ENCODE peak calls at places on chromosomes 12 and 14, in four cellular contexts. One of them, this sample, is unnamed.
A peak's percentile ranks its signal among the peaks of the same experiment; 100 is the strongest.

GRCh38 chr12:15443611-15444010 is 121.3 kb downstream of the PTPRO start:
- DNase-seq in HepG2: no peak
- DNase-seq in H1: no peak
- DNase-seq in GM12878: no peak
- DNase-seq in this sample: no peak

GRCh38 chr12:71282020-71282419 is 124.2 kb upstream of the TSPAN8 start:
- DNase-seq in H1: no peak
- DNase-seq in GM12878: no peak
- DNase-seq in HepG2: no peak
- DNase-seq in this sample: no peak

GRCh38 chr12:29167410-29167809 is 18.3 kb downstream of the FAR2 start:
- DNase-seq in GM12878: no peak
- DNase-seq in H1: no peak
- DNase-seq in HepG2: no peak
- DNase-seq in this sample: no peak

GRCh38 chr12:10901427-10901826 is 7.9 kb downstream of the TAS2R13 start:
- DNase-seq in HepG2: peak; percentile 34
- DNase-seq in GM12878: no peak
- DNase-seq in H1: no peak
- DNase-seq in this sample: peak; percentile 38

GRCh38 chr12:124847675-124848074 is 16.0 kb downstream of the SCARB1 start:
- DNase-seq in H1: no peak
- DNase-seq in GM12878: no peak
- DNase-seq in HepG2: peak; percentile 63
- DNase-seq in this sample: no peak

GRCh38 chr14:89388853-89389252 is 28.2 kb downstream of the FOXN3 start:
- DNase-seq in GM12878: no peak
- DNase-seq in HepG2: no peak
- DNase-seq in H1: no peak
- DNase-seq in this sample: no peak

GRCh38 chr12:6869049-6870021 is 2.0 kb downstream of the TPI1 start:
- DNase-seq in HepG2: peak; percentile 77
- DNase-seq in H1: peak; percentile 97
- DNase-seq in GM12878: peak; percentile 27
- DNase-seq in this sample: peak; percentile 66

GRCh38 chr12:93803408-93803807 is 126.2 kb downstream of the CRADD start:
- DNase-seq in H1: no peak
- DNase-seq in HepG2: no peak
- DNase-seq in GM12878: no peak
- DNase-seq in this sample: no peak

DNA sequence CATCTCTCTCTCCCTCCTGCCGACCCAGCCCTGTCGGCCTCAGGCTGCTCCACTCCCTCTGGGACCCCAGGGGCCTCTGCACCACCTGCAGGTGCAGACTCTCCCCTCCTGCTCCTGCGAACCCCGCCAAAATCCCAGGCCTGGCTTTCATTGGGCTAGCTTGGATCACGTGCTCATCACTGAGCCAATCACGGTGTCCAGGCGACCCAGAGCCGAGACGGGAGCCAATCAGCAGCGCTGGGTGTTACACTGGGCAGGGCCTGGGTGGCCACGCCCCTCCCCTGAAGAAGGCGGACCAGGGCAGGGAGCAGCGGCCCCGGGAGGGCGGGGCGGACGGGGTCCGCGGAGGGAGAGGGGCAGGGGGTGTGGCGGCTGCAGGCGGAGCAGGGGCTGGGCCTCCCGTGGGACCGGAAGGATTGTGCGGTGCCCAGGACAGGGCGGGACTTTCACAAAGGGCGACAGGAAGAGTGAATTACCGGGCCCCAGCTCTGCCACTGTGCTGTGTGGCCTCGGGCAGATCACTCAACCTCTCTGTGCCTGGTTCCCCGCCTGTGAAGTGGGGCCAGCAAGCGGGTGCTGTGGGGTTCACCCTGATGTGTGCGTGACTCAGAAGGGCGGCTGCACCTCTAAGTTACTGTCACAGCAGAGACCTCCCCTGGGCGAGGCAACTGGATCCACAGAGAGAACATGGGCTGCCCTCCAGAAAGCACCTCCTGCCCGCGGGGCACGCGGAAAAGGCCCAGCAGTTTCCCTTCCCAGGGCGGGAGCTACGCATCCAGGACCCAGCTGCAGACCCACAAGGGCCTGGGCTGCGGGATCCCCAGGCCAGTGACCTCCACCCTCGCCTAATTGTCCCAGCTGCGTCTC is 66.5 kb upstream of the FBRSL1 start:
- DNase-seq in GM12878: no peak
- DNase-seq in H1: no peak
- DNase-seq in HepG2: peak; percentile 23
- DNase-seq in this sample: peak; percentile 70
- TF ChIP-seq HDAC6 in GM12878: no peak
- TF ChIP-seq HDAC6 in H1: no peak
- TF ChIP-seq HDAC6 in HepG2: no peak
- TF ChIP-seq HDAC6 in this sample: no peak

GRCh38 chr12:104352106-104352713 is 48.7 kb downstream of the EID3 start:
- DNase-seq in H1: peak; percentile 29
- DNase-seq in HepG2: no peak
- DNase-seq in GM12878: no peak
- DNase-seq in this sample: no peak
- TF ChIP-seq HDAC6 in H1: no peak
- TF ChIP-seq HDAC6 in HepG2: no peak
- TF ChIP-seq HDAC6 in GM12878: no peak
- TF ChIP-seq HDAC6 in this sample: no peak

GRCh38 chr12:23482571-23482970 is 466.9 kb downstream of the SOX5 start:
- DNase-seq in HepG2: no peak
- DNase-seq in H1: no peak
- DNase-seq in GM12878: no peak
- DNase-seq in this sample: no peak
- TF ChIP-seq HDAC6 in HepG2: no peak
- TF ChIP-seq HDAC6 in H1: no peak
- TF ChIP-seq HDAC6 in GM12878: no peak
- TF ChIP-seq HDAC6 in this sample: no peak

DNA sequence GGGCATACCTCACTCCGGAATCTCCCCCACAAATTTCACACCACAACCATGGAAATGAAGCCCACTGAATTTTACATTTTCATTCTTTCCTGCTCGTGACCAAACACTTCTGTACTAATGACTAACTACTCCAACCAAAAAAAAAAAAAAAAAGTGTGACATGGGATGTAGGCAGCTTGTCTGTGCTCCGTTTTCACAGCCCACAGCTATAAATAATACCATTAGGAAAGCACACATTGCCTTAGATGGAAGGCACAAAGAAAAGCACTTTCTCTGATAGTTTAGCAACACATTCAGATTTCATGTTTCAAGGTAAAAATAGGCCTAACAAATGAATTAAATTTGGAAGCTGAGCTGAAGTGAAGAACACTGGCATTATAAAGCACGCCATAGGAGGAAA is 42.5 kb downstream of the DUSP6 start:
- DNase-seq in H1: no peak
- DNase-seq in GM12878: no peak
- DNase-seq in HepG2: no peak
- DNase-seq in this sample: no peak
- TF ChIP-seq HDAC6 in H1: no peak
- TF ChIP-seq HDAC6 in GM12878: no peak
- TF ChIP-seq HDAC6 in HepG2: no peak
- TF ChIP-seq HDAC6 in this sample: no peak

DNA sequence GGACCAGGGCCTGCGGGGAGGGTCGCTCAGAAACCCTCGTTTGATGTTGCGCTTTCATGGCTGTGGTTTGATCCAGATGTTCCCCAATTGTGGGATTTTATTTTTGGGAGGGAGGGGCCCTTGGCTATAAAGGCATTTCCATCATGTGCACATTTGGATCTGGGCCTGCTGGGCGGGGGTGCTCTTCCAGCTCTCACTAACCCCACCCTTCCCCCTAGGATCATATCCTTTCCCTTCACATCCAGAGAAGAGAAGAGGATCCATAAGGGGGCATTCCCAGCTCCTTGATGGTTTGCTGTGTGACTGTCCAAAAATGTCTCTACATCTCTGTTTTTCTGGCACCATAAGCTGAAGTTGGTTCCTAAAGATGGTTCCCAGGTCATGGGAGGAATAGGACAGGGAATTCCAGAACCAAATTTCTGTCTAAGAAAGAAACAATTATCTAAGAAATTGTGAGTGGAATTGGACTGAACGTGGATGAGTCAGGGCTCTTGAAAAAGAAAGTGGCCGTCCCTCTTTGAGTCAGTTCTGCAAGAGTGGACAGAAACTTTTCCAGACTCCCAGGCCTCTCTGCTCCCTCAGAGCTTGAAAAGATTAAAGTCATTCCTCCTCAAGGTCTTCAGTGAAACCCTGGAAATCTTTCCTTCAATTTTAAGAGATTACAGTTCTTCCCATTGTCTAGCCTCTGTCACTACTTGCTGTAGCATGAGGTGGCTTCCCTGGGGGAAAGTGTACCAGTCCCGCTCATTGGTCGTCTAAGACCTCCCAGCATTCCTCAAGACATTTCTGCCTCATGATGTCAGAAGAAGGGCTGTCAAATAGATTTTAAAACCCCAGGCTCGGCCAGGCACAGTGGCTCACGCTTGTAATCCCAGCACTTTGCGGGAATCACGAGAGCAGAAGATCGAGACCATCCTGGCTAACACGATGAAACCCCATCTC is 47.0 kb downstream of the SMUG1 start:
- DNase-seq in GM12878: no peak
- DNase-seq in H1: no peak
- DNase-seq in HepG2: no peak
- DNase-seq in this sample: no peak
- TF ChIP-seq HDAC6 in GM12878: no peak
- TF ChIP-seq HDAC6 in H1: no peak
- TF ChIP-seq HDAC6 in HepG2: no peak
- TF ChIP-seq HDAC6 in this sample: no peak

GRCh38 chr14:65231286-65231980 is 129.1 kb upstream of the MAX start:
- DNase-seq in HepG2: peak; percentile 76
- DNase-seq in GM12878: no peak
- DNase-seq in H1: no peak
- DNase-seq in this sample: no peak

GRCh38 chr14:65228956-65229355 is 126.6 kb upstream of the MAX start:
- DNase-seq in H1: no peak
- DNase-seq in HepG2: no peak
- DNase-seq in GM12878: no peak
- DNase-seq in this sample: no peak

GRCh38 chr14:65228436-65228835 is 126.1 kb upstream of the MAX start:
- DNase-seq in HepG2: no peak
- DNase-seq in GM12878: peak; percentile 92
- DNase-seq in H1: no peak
- DNase-seq in this sample: no peak

GRCh38 chr14:65230287-65230728 is 128.0 kb upstream of the MAX start:
- DNase-seq in H1: no peak
- DNase-seq in GM12878: no peak
- DNase-seq in HepG2: peak; percentile 96
- DNase-seq in this sample: peak; percentile 17

GRCh38 chr14:65229431-65230286 is 127.3 kb upstream of the MAX start:
- DNase-seq in HepG2: peak; percentile 72
- DNase-seq in GM12878: no peak
- DNase-seq in H1: peak; percentile 65
- DNase-seq in this sample: peak; percentile 33
- TF ChIP-seq HDAC6 in HepG2: no peak
- TF ChIP-seq HDAC6 in GM12878: no peak
- TF ChIP-seq HDAC6 in H1: no peak
- TF ChIP-seq HDAC6 in this sample: no peak

GRCh38 chr14:54667764-54668163 is 100.8 kb downstream of the SAMD4A start:
- DNase-seq in H1: no peak
- DNase-seq in GM12878: no peak
- DNase-seq in HepG2: no peak
- DNase-seq in this sample: no peak

GRCh38 chr14:54672688-54673087 is 105.8 kb downstream of the SAMD4A start:
- DNase-seq in GM12878: no peak
- DNase-seq in H1: no peak
- DNase-seq in HepG2: no peak
- DNase-seq in this sample: no peak

GRCh38 chr14:54672181-54672580 is 105.3 kb downstream of the SAMD4A start:
- DNase-seq in HepG2: no peak
- DNase-seq in GM12878: no peak
- DNase-seq in H1: no peak
- DNase-seq in this sample: no peak

GRCh38 chr14:54671537-54671936 is 104.6 kb downstream of the SAMD4A start:
- DNase-seq in H1: no peak
- DNase-seq in GM12878: no peak
- DNase-seq in HepG2: no peak
- DNase-seq in this sample: no peak

GRCh38 chr14:54669759-54670630 is 103.1 kb downstream of the SAMD4A start:
- DNase-seq in GM12878: no peak
- DNase-seq in H1: no peak
- DNase-seq in HepG2: no peak
- DNase-seq in this sample: no peak
- TF ChIP-seq HDAC6 in GM12878: no peak
- TF ChIP-seq HDAC6 in H1: no peak
- TF ChIP-seq HDAC6 in HepG2: no peak
- TF ChIP-seq HDAC6 in this sample: no peak